ENCODE peak calls at places on chromosomes 5 and 9, in seven cellular contexts. I is uterus, N is coronary artery, Z is GM23248, E is psoas muscle, P is left ventricle myocardium inferior, K is OCI-LY7. L is an unnamed sample.

GRCh38 chr9:101437806-101438232 is 2.2 kb upstream of the ALDOB start:
- DNase-seq in I (no peak), P (peak; percentile 66), N (no peak), Z (peak; percentile 55), E (peak; percentile 17), K (no peak), L (no peak)

GRCh38 chr9:127200106-127200862 is 64.3 kb upstream of the GARNL3 start:
- DNase-seq in P (peak; percentile 8), K (no peak), N (no peak), Z (no peak), E (peak; percentile 9), I (no peak), L (no peak)

GRCh38 chr5:96572864-96573512 is 89.2 kb upstream of the CAST start:
- DNase-seq in P (no peak), K (no peak), Z (peak; percentile 92), I (no peak), E (no peak), N (no peak), L (peak; percentile 97)

GRCh38 chr9:132214027-132214622 is 52.3 kb downstream of the NTNG2 start:
- DNase-seq in I (peak; percentile 81), P (peak; percentile 79), N (no peak), E (peak; percentile 75), K (no peak), Z (peak; percentile 95), L (peak; percentile 95)

GRCh38 chr5:109041319-109041718 is 293.6 kb downstream of the FER start:
- DNase-seq in P (no peak), Z (no peak), I (no peak), E (no peak), K (peak; percentile 43), N (no peak), L (no peak)

GRCh38 chr5:102865171-102865509 is 110.0 kb downstream of the PAM start:
- DNase-seq in N (no peak), I (no peak), Z (peak; percentile 57), K (no peak), P (no peak), E (no peak), L (no peak)

GRCh38 chr5:170681013-170681433 is 102.5 kb upstream of the GABRP start:
- DNase-seq in I (no peak), Z (peak; percentile 55), P (peak; percentile 15), K (no peak), E (no peak), N (no peak), L (peak; percentile 63)

GRCh38 chr9:97052735-97053134 is 13.8 kb upstream of the CTSV start:
- DNase-seq in I (no peak), Z (no peak), P (no peak), E (no peak), N (no peak), K (no peak), L (no peak)

DNA sequence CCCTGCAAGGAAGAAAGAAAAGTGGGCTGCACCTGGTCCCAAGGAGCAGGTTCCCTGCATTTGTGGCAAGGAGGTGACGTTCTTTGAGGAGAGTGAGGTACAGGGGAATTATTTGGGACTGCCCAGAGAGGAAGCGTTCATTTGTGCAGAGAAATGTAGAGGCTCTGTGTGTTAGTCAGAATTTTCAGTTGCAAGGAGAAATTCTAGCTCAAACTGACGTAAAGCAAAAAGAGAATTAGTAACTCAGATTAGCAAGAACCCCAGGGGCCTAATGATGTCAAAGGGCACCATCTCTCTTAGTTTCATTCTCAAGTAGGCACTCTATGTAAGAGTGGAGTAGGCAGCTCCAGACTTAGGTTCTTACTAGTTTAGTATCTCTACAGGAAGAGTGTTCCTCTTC is 2.4 kb upstream of the TXN start:
- DNase-seq in N (no peak), K (no peak), I (no peak), Z (no peak), P (no peak), E (no peak), L (no peak)
- H3K27ac ChIP-seq in N (no peak overlapping the region), K (no peak overlapping the region), I (no peak overlapping the region), Z (no peak overlapping the region), P (no peak overlapping the region), E (no peak overlapping the region), L (no peak overlapping the region)

GRCh38 chr9:94577036-94577435 is 16.6 kb downstream of the FBP2 start:
- DNase-seq in Z (no peak), N (no peak), I (no peak), K (peak; percentile 21), E (no peak), P (no peak), L (no peak)
- H3K27ac ChIP-seq in Z (no peak overlapping the region), N (no peak overlapping the region), I (no peak overlapping the region), K (peak overlapping the region; percentile 47), E (no peak overlapping the region), P (no peak overlapping the region), L (no peak overlapping the region)

GRCh38 chr5:172441262-172441751 is 13.0 kb downstream of the SH3PXD2B start:
- DNase-seq in N (no peak), Z (peak; percentile 72), K (no peak), P (peak; percentile 61), I (peak; percentile 56), E (peak; percentile 77), L (no peak)
- H3K27ac ChIP-seq in N (peak overlapping the region; percentile 11), Z (peak overlapping the region; percentile 82), K (no peak overlapping the region), P (peak overlapping the region; percentile 20), I (peak overlapping the region; percentile 95), E (no peak overlapping the region), L (no peak overlapping the region)

GRCh38 chr5:17120209-17120608 is 97.2 kb upstream of the BASP1 start:
- DNase-seq in P (no peak), N (no peak), Z (no peak), K (no peak), E (no peak), I (no peak), L (no peak)
- H3K27ac ChIP-seq in P (no peak overlapping the region), N (no peak overlapping the region), Z (no peak overlapping the region), K (no peak overlapping the region), E (no peak overlapping the region), I (no peak overlapping the region), L (peak overlapping the region; percentile 70)

GRCh38 chr9:37163299-37163698 is 42.9 kb downstream of the ZCCHC7 start:
- DNase-seq in Z (no peak), E (no peak), N (no peak), I (no peak), P (no peak), K (peak; percentile 68), L (no peak)
- H3K27ac ChIP-seq in Z (no peak overlapping the region), E (no peak overlapping the region), N (no peak overlapping the region), I (no peak overlapping the region), P (no peak overlapping the region), K (peak overlapping the region; percentile 59), L (no peak overlapping the region)